ENCODE peak calls at places on chromosomes 12 and 14, in nine cellular contexts. I, Y, M, C, O, K, F, H and Z are unnamed samples.

GRCh38 chr12:10073266-10073665 is 25.5 kb downstream of the CLEC1A start:
- DNase-seq in I (no peak), M (no peak), O (no peak), Y (no peak), H (no peak), C (no peak), F (no peak), K (no peak), Z (no peak)

GRCh38 chr12:102043928-102044327 is 17.9 kb downstream of the WASHC3 start:
- DNase-seq in Y (no peak), K (no peak), F (peak), O (no peak), M (no peak), C (no peak), I (no peak), H (no peak), Z (no peak)

GRCh38 chr12:132481771-132482745 is 7.9 kb upstream of the FBRSL1 start:
- DNase-seq in I (no peak), F (no peak), H (no peak), M (no peak), C (no peak), O (no peak), K (no peak), Y (no peak), Z (no peak)

GRCh38 chr14:95703805-95704204 is 10.1 kb downstream of the TCL1A start:
- DNase-seq in C (no peak), F (no peak), I (no peak), M (no peak), H (no peak), K (no peak), Y (no peak), O (no peak), Z (no peak)

GRCh38 chr14:65321370-65321875 is 91.1 kb upstream of the FUT8 start:
- DNase-seq in Y (no peak), I (no peak), F (no peak), M (no peak), C (no peak), K (no peak), O (no peak), H (no peak), Z (no peak)

GRCh38 chr12:17918013-17918412 is 172.0 kb downstream of the RERGL start:
- DNase-seq in K (no peak), F (no peak), I (no peak), C (no peak), M (no peak), O (no peak), Y (no peak), H (no peak), Z (no peak)

GRCh38 chr14:90676356-90676755 is 139.9 kb downstream of the TTC7B start:
- DNase-seq in F (no peak), H (no peak), C (no peak), K (no peak), Y (no peak), O (no peak), M (no peak), I (no peak), Z (no peak)

GRCh38 chr12:117412465-117413190 is 51.2 kb upstream of the NOS1 start:
- DNase-seq in C (no peak), Y (no peak), H (no peak), I (no peak), F (no peak), K (no peak), O (no peak), M (no peak), Z (no peak)

GRCh38 chr12:132623072-132623869 is 4.7 kb downstream of the P2RX2 start:
- DNase-seq in C (no peak), M (no peak), Y (no peak), I (no peak), F (no peak), O (no peak), H (no peak), K (no peak), Z (no peak)

GRCh38 chr12:74171478-74171909 is 366.1 kb upstream of the ATXN7L3B start:
- DNase-seq in M (no peak), Y (no peak), O (no peak), K (no peak), F (no peak), H (no peak), C (no peak), I (no peak), Z (no peak)

GRCh38 chr12:58154359-58154758 is 213.0 kb downstream of the ATP23 start:
- DNase-seq in M (no peak), F (no peak), C (no peak), Y (no peak), O (no peak), K (no peak), H (no peak), I (no peak), Z (no peak)

GRCh38 chr14:34256223-34256622 is 205.8 kb downstream of the SPTSSA start:
- DNase-seq in O (no peak), C (no peak), H (no peak), K (no peak), Y (no peak), M (no peak), F (no peak), I (no peak), Z (no peak)

GRCh38 chr14:93956082-93956481 is 20.3 kb downstream of the ASB2 start:
- DNase-seq in M (no peak), O (no peak), F (no peak), H (no peak), K (no peak), Y (no peak), C (no peak), I (no peak), Z (no peak)

GRCh38 chr14:101444116-101444515 is 117.2 kb upstream of the DIO3 start:
- DNase-seq in O (no peak), H (no peak), Y (no peak), K (no peak), I (no peak), M (no peak), C (peak), F (no peak), Z (no peak)

GRCh38 chr12:62192486-62193250 is 67.5 kb upstream of the USP15 start:
- DNase-seq in M (peak), H (peak), I (no peak), O (peak), K (no peak), F (peak), Y (peak), C (peak), Z (no peak)

GRCh38 chr14:89349196-89350008 is 67.6 kb downstream of the FOXN3 start:
- DNase-seq in M (no peak), Y (no peak), F (no peak), H (no peak), C (no peak), I (no peak), O (no peak), K (no peak), Z (peak)

GRCh38 chr14:38546932-38547551 is 291.1 kb upstream of the CLEC14A start:
- DNase-seq in O (no peak), M (no peak), H (no peak), K (no peak), C (no peak), F (no peak), I (no peak), Y (no peak), Z (no peak)

GRCh38 chr12:16189849-16190248 is 87.6 kb downstream of the SLC15A5 start:
- DNase-seq in K (no peak), O (no peak), C (no peak), I (no peak), Y (no peak), H (no peak), M (no peak), F (no peak), Z (no peak)

GRCh38 chr14:70645892-70646291 is 4.2 kb downstream of the TTC9 start:
- DNase-seq in C (no peak), M (no peak), H (no peak), O (no peak), Y (no peak), F (no peak), I (no peak), K (no peak), Z (no peak)

GRCh38 chr14:68607852-68608232 is 185.0 kb downstream of the ZFP36L1 start:
- DNase-seq in M (no peak), O (no peak), K (no peak), F (no peak), Y (no peak), H (no peak), I (no peak), C (no peak), Z (no peak)

GRCh38 chr12:39329876-39330275 is 113.0 kb downstream of the KIF21A start:
- DNase-seq in Y (no peak), H (no peak), K (no peak), M (no peak), O (no peak), C (no peak), I (no peak), F (no peak), Z (no peak)

GRCh38 chr14:38490273-38490672 is 234.4 kb upstream of the CLEC14A start:
- DNase-seq in K (no peak), F (no peak), Y (no peak), O (no peak), H (no peak), M (no peak), C (no peak), I (no peak), Z (no peak)

GRCh38 chr14:75519826-75520692 is 2.2 kb upstream of the BATF start:
- DNase-seq in Y (no peak), I (no peak), K (no peak), F (no peak), C (peak), H (no peak), O (no peak), M (no peak), Z (no peak)

GRCh38 chr12:4621511-4621910 is 27.3 kb downstream of the AKAP3 start:
- DNase-seq in F (no peak), H (no peak), O (no peak), K (no peak), I (no peak), C (no peak), Y (no peak), M (no peak), Z (no peak)

GRCh38 chr12:53659011-53659551 is 16.8 kb downstream of the ATP5MC2 start:
- DNase-seq in C (peak), K (no peak), F (no peak), M (peak), Y (no peak), H (peak), I (no peak), O (no peak), Z (no peak)

GRCh38 chr12:8032242-8033152 is at the start of gene FOXJ2:
- DNase-seq in Y (peak), K (peak), C (peak), M (peak), H (peak), O (peak), I (peak), F (peak), Z (peak)

GRCh38 chr12:10722905-10723866 is at the start of gene YBX3:
- DNase-seq in I (no peak), K (peak), O (no peak), F (peak), M (peak), C (peak), H (peak), Y (peak), Z (peak)

GRCh38 chr12:124293286-124294003 is 1.4 kb upstream of the RFLNA start:
- DNase-seq in O (no peak), F (no peak), Y (no peak), K (no peak), C (no peak), H (no peak), M (no peak), I (no peak), Z (no peak)

GRCh38 chr12:25775968-25776367 is 182.5 kb upstream of the RASSF8 start:
- DNase-seq in I (no peak), O (no peak), F (no peak), Y (no peak), C (peak), M (no peak), K (no peak), H (no peak), Z (no peak)

GRCh38 chr12:72511906-72512305 is 239.7 kb downstream of the TRHDE start:
- DNase-seq in H (no peak), I (no peak), K (no peak), M (no peak), O (no peak), Y (no peak), F (no peak), C (peak), Z (no peak)

GRCh38 chr14:80992580-80992979 is 37.2 kb downstream of the TSHR start:
- DNase-seq in C (no peak), K (no peak), O (no peak), M (no peak), I (no peak), Y (no peak), F (no peak), H (no peak), Z (no peak)

GRCh38 chr12:111686574-111687105 is 787 bp downstream of the ACAD10 start:
- DNase-seq in F (no peak), K (no peak), C (no peak), Y (no peak), H (no peak), O (no peak), I (no peak), M (no peak), Z (no peak)

GRCh38 chr12:127516467-127516866 is 750.5 kb upstream of the TMEM132C start:
- DNase-seq in O (no peak), K (no peak), M (no peak), C (peak), Y (no peak), F (no peak), I (no peak), H (no peak), Z (no peak)

GRCh38 chr12:18700254-18700653 is 37.6 kb downstream of the PLCZ1 start:
- DNase-seq in O (no peak), I (no peak), F (no peak), K (no peak), M (no peak), H (no peak), C (peak), Y (no peak), Z (no peak)